ENCODE peak calls at places on chromosomes 1 and 21, in ten cellular contexts. H, P, D, Q, Z, O, X, T, F and G are unnamed samples.

GRCh38 chr21:43825936-43826622 is 36.7 kb downstream of the RRP1 start:
- DNase-seq in H (no peak), P (no peak), D (no peak), Q (no peak), Z (no peak), O (no peak), X (no peak), T (no peak), F (no peak), G (no peak)

GRCh38 chr1:179883739-179884138 is 1.7 kb downstream of the TOR1AIP1 start:
- DNase-seq in H (peak; percentile 97), P (peak; percentile 21), D (no peak), Q (no peak), Z (no peak), O (no peak), X (no peak), T (peak; percentile 59), F (no peak), G (no peak)

GRCh38 chr1:10561497-10561896 is 86.7 kb downstream of the PEX14 start:
- DNase-seq in H (peak; percentile 76), P (no peak), D (no peak), Q (no peak), Z (no peak), O (no peak), X (no peak), T (no peak), F (no peak), G (no peak)

GRCh38 chr1:121569407-121569806 is 384.6 kb downstream of the SRGAP2C start:
- DNase-seq in H (no peak), P (peak; percentile 31), D (no peak), Q (no peak), Z (no peak), O (no peak), X (no peak), T (no peak), F (no peak), G (no peak)

GRCh38 chr1:46546210-46546609 is 5.2 kb downstream of the KNCN start:
- DNase-seq in H (no peak), P (no peak), D (no peak), Q (no peak), Z (no peak), O (no peak), X (no peak), T (no peak), F (no peak), G (no peak)

GRCh38 chr1:172531412-172531811 is 1.5 kb upstream of the SUCO start:
- DNase-seq in H (peak; percentile 5), P (no peak), D (no peak), Q (no peak), Z (no peak), O (no peak), X (no peak), T (no peak), F (no peak), G (no peak)

GRCh38 chr1:178028973-178029481 is 59.2 kb upstream of the SEC16B start:
- DNase-seq in H (no peak), P (no peak), D (no peak), Q (no peak), Z (no peak), O (no peak), X (no peak), T (no peak), F (no peak), G (no peak)

GRCh38 chr1:81695741-81696140 is 105.0 kb upstream of the ADGRL2 start:
- DNase-seq in H (peak; percentile 35), P (no peak), D (no peak), Q (no peak), Z (no peak), O (no peak), X (no peak), T (no peak), F (no peak), G (no peak)

GRCh38 chr1:246043556-246043955 is 463.5 kb downstream of the SMYD3 start:
- DNase-seq in H (peak; percentile 10), P (no peak), D (no peak), Q (no peak), Z (peak; percentile 60), O (no peak), X (no peak), T (no peak), F (peak; percentile 15), G (no peak)

GRCh38 chr1:109595540-109595939 is 23.9 kb downstream of the GNAT2 start:
- DNase-seq in H (peak; percentile 32), P (no peak), D (no peak), Q (no peak), Z (no peak), O (no peak), X (no peak), T (no peak), F (no peak), G (no peak)

GRCh38 chr1:20498116-20498515 is 9.8 kb downstream of the MUL1 start:
- DNase-seq in H (no peak), P (no peak), D (no peak), Q (no peak), Z (no peak), O (no peak), X (no peak), T (no peak), F (no peak), G (no peak)

GRCh38 chr1:85311818-85312217 is 35.4 kb upstream of the BCL10 start:
- DNase-seq in H (no peak), P (no peak), D (no peak), Q (no peak), Z (no peak), O (no peak), X (no peak), T (no peak), F (no peak), G (no peak)

GRCh38 chr21:20617130-20617529 is 381.1 kb upstream of the NCAM2 start:
- DNase-seq in H (no peak), P (no peak), D (no peak), Q (no peak), Z (no peak), O (no peak), X (no peak), T (no peak), F (no peak), G (no peak)

GRCh38 chr21:27101533-27101932 is 134.6 kb upstream of the ADAMTS5 start:
- DNase-seq in H (no peak), P (no peak), D (no peak), Q (no peak), Z (no peak), O (no peak), X (no peak), T (no peak), F (no peak), G (no peak)

GRCh38 chr1:107936498-107937481 is 28.2 kb downstream of the VAV3 start:
- DNase-seq in H (peak; percentile 97), P (no peak), D (peak; percentile 12), Q (no peak), Z (no peak), O (peak; percentile 63), X (no peak), T (peak; percentile 57), F (no peak), G (no peak)